ENCODE peak calls at places on chromosomes 2 and 18, in six cellular contexts. P is CD8-positive, alpha-beta memory T cell; V is GM12878; F is endodermal cell; A is aorta; H is sigmoid colon. N is an unnamed sample. For H3K4me1 and H3K9me3, the result is how much of the 10 kb centered on the place peaks cover.

GRCh38 chr2:168119519-168120141 is 127.8 kb downstream of the STK39 start:
- DNase-seq in V (no peak), A (no peak), F (peak), H (no peak), P (peak), N (no peak)

GRCh38 chr18:48408727-48409590 is at the start of gene ZBTB7C:
- DNase-seq in P (no peak), F (peak), H (no peak), V (no peak), A (peak), N (peak)

GRCh38 chr2:8364668-8365067 is 317.2 kb upstream of the ID2 start:
- DNase-seq in A (no peak), P (no peak), V (no peak), F (no peak), H (no peak), N (no peak)

GRCh38 chr2:107380912-107381311 is 445.8 kb upstream of the RGPD4 start:
- DNase-seq in H (no peak), A (no peak), P (no peak), F (no peak), V (no peak), N (no peak)

GRCh38 chr2:226544581-226545210 is 254.9 kb downstream of the IRS1 start:
- DNase-seq in A (no peak), V (no peak), P (no peak), H (no peak), F (no peak), N (no peak)

GRCh38 chr2:61770298-61770697 is 83.6 kb downstream of the FAM161A start:
- DNase-seq in A (no peak), V (no peak), P (no peak), F (no peak), H (no peak), N (no peak)

GRCh38 chr2:8549942-8550341 is 131.9 kb upstream of the ID2 start:
- DNase-seq in V (no peak), F (no peak), A (peak), P (no peak), H (no peak), N (no peak)

GRCh38 chr18:59266876-59267510 is 6.3 kb downstream of the RAX start:
- DNase-seq in P (no peak), A (no peak), F (no peak), V (no peak), H (no peak), N (no peak)

GRCh38 chr18:48472610-48473009 is 63.4 kb upstream of the ZBTB7C start:
- DNase-seq in P (no peak), F (no peak), V (no peak), A (no peak), H (no peak), N (no peak)

GRCh38 chr18:50286391-50287027 is 983 bp downstream of the CXXC1 start:
- DNase-seq in A (no peak), H (peak), F (peak), P (no peak), V (no peak), N (no peak)

DNA sequence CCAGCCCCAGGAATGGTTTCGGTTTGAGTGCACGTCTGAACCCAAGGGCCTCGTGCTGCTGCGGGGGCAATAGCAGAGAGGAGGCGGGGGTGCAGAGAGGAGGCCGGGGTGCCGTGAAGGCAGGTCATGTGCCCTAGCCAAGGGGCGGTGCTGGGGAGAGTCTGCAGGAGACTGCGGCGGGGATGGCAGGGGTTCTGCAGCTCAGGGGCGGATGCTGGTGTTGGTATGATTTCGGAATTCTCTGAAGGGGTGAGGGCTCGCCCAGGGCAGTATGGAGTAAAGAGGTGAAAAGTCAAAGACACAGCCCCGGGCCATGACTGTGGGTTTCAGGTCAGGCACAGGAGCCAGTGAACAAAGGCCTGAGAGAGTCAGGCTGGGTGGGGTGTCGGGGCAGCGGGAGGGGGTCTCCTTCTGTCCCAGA is 186.5 kb upstream of the HDAC4 start:
- DNase-seq in F (no peak), A (peak), H (no peak), V (no peak), P (no peak), N (no peak)
- H3K4me1 ChIP-seq in F (under half), A (under half), H (under half), V (under half), P (under half), N (under half)

GRCh38 chr18:43276471-43276870 is 819 bp downstream of the SYT4 start:
- DNase-seq in V (no peak), H (no peak), F (no peak), A (no peak), P (no peak), N (no peak)

GRCh38 chr18:43279015-43279758 is 1.9 kb upstream of the SYT4 start:
- DNase-seq in V (no peak), H (no peak), P (no peak), A (no peak), F (peak), N (no peak)

GRCh38 chr18:43274526-43274925 is 2.8 kb downstream of the SYT4 start:
- DNase-seq in A (no peak), P (no peak), F (no peak), H (no peak), V (no peak), N (no peak)

GRCh38 chr18:43278401-43278800 is 1.1 kb upstream of the SYT4 start:
- DNase-seq in F (no peak), H (no peak), A (no peak), P (no peak), V (no peak), N (no peak)

GRCh38 chr18:43277164-43277600 is at the start of gene SYT4:
- DNase-seq in V (no peak), F (peak), A (no peak), P (no peak), H (no peak), N (peak)
- H3K4me3 ChIP-seq in V (no peak), F (peak), A (no peak), P (no peak), H (no peak), N (no peak)

DNA sequence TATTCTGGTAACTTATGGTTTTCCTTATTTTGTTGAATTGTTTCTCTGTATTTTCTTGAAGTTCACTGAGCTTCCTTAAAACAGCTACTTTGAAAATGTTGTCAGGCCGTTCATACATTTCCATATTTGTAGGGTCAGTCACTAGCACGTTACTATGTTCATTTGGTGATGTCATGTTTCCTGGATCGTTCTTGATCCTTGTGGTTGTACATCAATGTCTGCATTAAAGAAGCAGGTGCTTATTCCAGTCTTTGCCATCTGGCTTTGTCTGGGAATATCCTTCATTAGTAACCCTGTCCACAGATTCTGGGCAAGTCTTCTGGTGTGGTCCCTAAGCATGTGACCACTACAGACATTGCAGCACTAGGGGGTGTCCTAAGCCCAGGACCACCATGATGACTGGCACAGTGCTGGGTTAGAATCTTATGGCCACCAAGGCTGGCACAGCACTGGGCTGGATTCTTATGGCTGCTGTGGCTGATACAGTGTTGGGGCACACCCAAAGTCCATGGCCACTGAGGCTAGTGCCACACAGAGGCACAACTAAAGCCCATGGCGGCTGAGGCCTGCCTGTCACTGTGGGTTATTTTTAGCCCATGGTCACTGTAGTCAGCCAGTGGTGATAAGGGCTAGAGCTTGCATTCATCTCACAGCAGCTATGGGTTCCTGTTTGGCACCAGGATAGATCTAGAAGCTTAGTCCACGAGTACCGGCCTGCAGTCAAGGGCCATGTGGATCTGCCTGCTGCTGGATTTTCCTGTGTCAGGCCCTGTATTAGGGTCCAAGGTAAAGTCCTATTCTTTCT is 13.2 kb downstream of the VWA3B start:
- DNase-seq in V (no peak), H (no peak), P (no peak), F (no peak), A (no peak), N (no peak)
- H3K9me3 ChIP-seq in V (under half), H (under half), P (under half), F (half or more), A (under half), N (half or more)

GRCh38 chr18:22165049-22165602 is 4.3 kb upstream of the GATA6 start:
- DNase-seq in P (no peak), F (peak), V (no peak), A (no peak), H (no peak), N (peak)

GRCh38 chr18:22167091-22167470 is 2.3 kb upstream of the GATA6 start:
- DNase-seq in F (peak), A (peak), H (no peak), P (no peak), V (no peak), N (peak)

GRCh38 chr18:22164337-22165048 is 4.9 kb upstream of the GATA6 start:
- DNase-seq in H (no peak), F (peak), P (no peak), V (no peak), A (no peak), N (no peak)

GRCh38 chr18:22166070-22166972 is 3.1 kb upstream of the GATA6 start:
- DNase-seq in A (peak), F (peak), V (no peak), H (no peak), P (no peak), N (peak)

DNA sequence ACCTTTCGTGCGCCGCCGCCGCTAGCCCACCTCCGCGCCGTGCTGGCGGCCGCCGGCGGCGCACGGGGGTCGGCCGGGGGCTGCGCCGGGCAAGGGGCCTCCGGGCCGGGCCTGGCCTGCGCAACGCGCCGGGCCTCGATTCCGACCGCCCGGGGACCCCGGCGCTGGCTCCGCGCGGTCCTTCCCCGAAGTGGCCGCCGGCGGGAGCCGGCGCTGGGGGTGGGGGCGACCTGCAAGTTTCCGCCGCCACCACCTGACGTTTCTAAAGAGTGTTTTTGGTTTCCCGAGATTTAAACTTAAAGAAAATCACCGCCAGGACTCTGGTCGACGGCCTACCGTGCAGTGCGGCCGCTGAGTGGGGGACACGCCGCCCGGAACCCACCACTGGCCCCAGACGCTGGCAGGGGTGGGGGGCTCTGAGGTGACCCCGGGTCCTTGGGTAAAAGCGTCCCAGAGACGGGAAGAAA is 3.8 kb upstream of the GATA6 start:
- DNase-seq in P (no peak), F (peak), A (no peak), H (no peak), V (no peak), N (no peak)
- H3K4me1 ChIP-seq in P (under half), F (under half), A (under half), H (under half), V (under half), N (under half)

DNA sequence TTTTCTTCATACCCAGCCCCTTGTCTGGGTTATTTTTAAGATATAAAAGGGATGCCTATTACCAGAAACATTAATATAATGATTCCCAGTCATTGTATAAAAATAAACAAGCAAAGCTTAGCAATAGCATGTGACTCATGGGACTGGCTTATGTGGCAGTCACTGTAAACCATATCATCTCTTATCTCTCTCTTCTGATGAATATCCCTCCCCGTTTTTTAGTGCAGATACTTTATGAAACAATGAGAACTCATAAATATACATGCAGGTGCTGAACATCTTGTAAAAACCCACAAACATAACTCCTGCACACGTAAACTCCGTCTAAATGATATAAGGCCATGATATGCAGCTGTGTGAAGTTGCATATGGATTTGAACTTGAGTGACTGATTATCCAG is 154.9 kb downstream of the MGAT5 start:
- DNase-seq in H (no peak), F (no peak), A (no peak), V (no peak), P (no peak), N (no peak)
- H3K4me3 ChIP-seq in H (no peak), F (no peak), A (no peak), V (no peak), P (no peak), N (no peak)

DNA sequence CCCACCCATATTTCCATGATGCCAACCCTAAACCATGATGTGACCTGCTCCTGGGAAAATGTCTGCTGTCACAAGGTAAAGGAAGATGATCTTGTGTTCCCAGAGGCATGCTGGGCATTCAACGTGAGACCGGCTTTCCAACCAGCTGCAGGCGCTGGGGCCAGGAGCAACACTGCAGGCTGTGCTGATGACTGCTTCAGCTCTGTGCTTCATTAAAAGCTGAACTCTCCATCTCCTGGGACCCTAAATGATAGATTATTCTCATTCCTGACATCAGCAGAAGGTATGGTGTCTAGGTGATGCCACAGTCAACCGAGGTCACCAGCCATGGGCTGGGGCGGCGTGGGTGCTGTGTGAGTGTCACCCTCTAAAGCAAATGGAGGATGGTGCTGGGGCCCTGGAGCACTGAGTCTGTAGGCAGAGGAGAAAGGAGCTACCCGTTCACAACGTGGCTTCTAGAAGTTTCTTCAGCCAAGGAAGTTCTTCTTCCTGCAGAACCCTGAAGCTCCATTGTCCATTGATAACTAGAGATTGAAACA is 53.8 kb downstream of the TMEM18 start:
- DNase-seq in F (peak), P (no peak), V (no peak), H (no peak), A (no peak), N (no peak)
- H3K9me3 ChIP-seq in F (under half), P (under half), V (under half), H (under half), A (under half), N (under half)